ENCODE peak calls at places on chromosomes 11 and 22, in five cellular contexts. One of them, this sample, is unnamed.

GRCh38 chr11:69385832-69386415 is 92.0 kb downstream of the MYEOV start:
- DNase-seq in activated naive CD4-positive, alpha-beta T cell: no peak
- DNase-seq in HEK293T: no peak
- DNase-seq in tibial artery: peak
- DNase-seq in EL: no peak
- DNase-seq in this sample: peak

GRCh38 chr11:122344281-122344680 is 228.3 kb upstream of the BLID start:
- DNase-seq in EL: peak
- DNase-seq in HEK293T: no peak
- DNase-seq in tibial artery: no peak
- DNase-seq in activated naive CD4-positive, alpha-beta T cell: no peak
- DNase-seq in this sample: no peak

GRCh38 chr11:8018742-8019631 is 31.9 kb downstream of the EIF3F start:
- DNase-seq in EL: peak
- DNase-seq in HEK293T: peak
- DNase-seq in activated naive CD4-positive, alpha-beta T cell: peak
- DNase-seq in tibial artery: peak
- DNase-seq in this sample: peak

GRCh38 chr22:28817919-28818859 is 17.8 kb upstream of the XBP1 start:
- DNase-seq in EL: no peak
- DNase-seq in HEK293T: no peak
- DNase-seq in activated naive CD4-positive, alpha-beta T cell: no peak
- DNase-seq in tibial artery: peak
- DNase-seq in this sample: no peak

GRCh38 chr22:29225422-29226090 is 19.9 kb downstream of the EMID1 start:
- DNase-seq in tibial artery: no peak
- DNase-seq in EL: peak
- DNase-seq in activated naive CD4-positive, alpha-beta T cell: no peak
- DNase-seq in HEK293T: no peak
- DNase-seq in this sample: peak

GRCh38 chr11:61586792-61587430 is 6.0 kb upstream of the SYT7 start:
- DNase-seq in EL: no peak
- DNase-seq in activated naive CD4-positive, alpha-beta T cell: no peak
- DNase-seq in HEK293T: no peak
- DNase-seq in tibial artery: no peak
- DNase-seq in this sample: no peak

GRCh38 chr11:29343465-29344333 is 673.1 kb downstream of the KCNA4 start:
- DNase-seq in activated naive CD4-positive, alpha-beta T cell: no peak
- DNase-seq in tibial artery: no peak
- DNase-seq in EL: peak
- DNase-seq in HEK293T: peak
- DNase-seq in this sample: no peak

GRCh38 chr11:105456950-105457349 is 152.9 kb upstream of the GRIA4 start:
- DNase-seq in HEK293T: peak
- DNase-seq in tibial artery: no peak
- DNase-seq in EL: no peak
- DNase-seq in activated naive CD4-positive, alpha-beta T cell: no peak
- DNase-seq in this sample: no peak

GRCh38 chr11:106482920-106483761 is 405.7 kb downstream of the AASDHPPT start:
- DNase-seq in activated naive CD4-positive, alpha-beta T cell: no peak
- DNase-seq in HEK293T: no peak
- DNase-seq in tibial artery: no peak
- DNase-seq in EL: peak
- DNase-seq in this sample: no peak

GRCh38 chr22:43293661-43294392 is 49.3 kb downstream of the SCUBE1 start:
- DNase-seq in activated naive CD4-positive, alpha-beta T cell: no peak
- DNase-seq in EL: peak
- DNase-seq in tibial artery: no peak
- DNase-seq in HEK293T: no peak
- DNase-seq in this sample: no peak

GRCh38 chr22:24146791-24147353 is 34.4 kb upstream of the SUSD2 start:
- DNase-seq in tibial artery: peak
- DNase-seq in HEK293T: no peak
- DNase-seq in EL: peak
- DNase-seq in activated naive CD4-positive, alpha-beta T cell: no peak
- DNase-seq in this sample: peak

GRCh38 chr11:26199341-26199740 is 132.6 kb upstream of the ANO3 start:
- DNase-seq in tibial artery: no peak
- DNase-seq in HEK293T: no peak
- DNase-seq in activated naive CD4-positive, alpha-beta T cell: no peak
- DNase-seq in EL: peak
- DNase-seq in this sample: no peak

GRCh38 chr11:84871116-84871515 is 756.0 kb downstream of the DLG2 start:
- DNase-seq in HEK293T: no peak
- DNase-seq in tibial artery: no peak
- DNase-seq in EL: no peak
- DNase-seq in activated naive CD4-positive, alpha-beta T cell: no peak
- DNase-seq in this sample: no peak

GRCh38 chr11:2713069-2713468 is 13.3 kb upstream of the KCNQ1OT1 start:
- DNase-seq in tibial artery: no peak
- DNase-seq in HEK293T: no peak
- DNase-seq in activated naive CD4-positive, alpha-beta T cell: no peak
- DNase-seq in EL: no peak
- DNase-seq in this sample: no peak

GRCh38 chr11:117583063-117583801 is 213.8 kb downstream of the DSCAML1 start:
- DNase-seq in tibial artery: peak
- DNase-seq in activated naive CD4-positive, alpha-beta T cell: no peak
- DNase-seq in HEK293T: no peak
- DNase-seq in EL: no peak
- DNase-seq in this sample: no peak

GRCh38 chr11:113806403-113806802 is 26.8 kb downstream of the CLDN25 start:
- DNase-seq in tibial artery: no peak
- DNase-seq in HEK293T: peak
- DNase-seq in activated naive CD4-positive, alpha-beta T cell: no peak
- DNase-seq in EL: peak
- DNase-seq in this sample: no peak

GRCh38 chr11:72951193-72951592 is 137.0 kb downstream of the ATG16L2 start:
- DNase-seq in HEK293T: no peak
- DNase-seq in activated naive CD4-positive, alpha-beta T cell: no peak
- DNase-seq in tibial artery: no peak
- DNase-seq in EL: peak
- DNase-seq in this sample: no peak

GRCh38 chr22:48746789-48747425 is 1080.8 kb downstream of the BRD1 start:
- DNase-seq in tibial artery: no peak
- DNase-seq in HEK293T: no peak
- DNase-seq in activated naive CD4-positive, alpha-beta T cell: no peak
- DNase-seq in EL: no peak
- DNase-seq in this sample: peak

GRCh38 chr11:1232328-1233321 is 9.8 kb downstream of the MUC5B start:
- DNase-seq in tibial artery: peak
- DNase-seq in HEK293T: no peak
- DNase-seq in EL: no peak
- DNase-seq in activated naive CD4-positive, alpha-beta T cell: no peak
- DNase-seq in this sample: no peak

GRCh38 chr22:47213571-47214230 is 451.3 kb downstream of the TBC1D22A start:
- DNase-seq in activated naive CD4-positive, alpha-beta T cell: peak
- DNase-seq in HEK293T: peak
- DNase-seq in tibial artery: peak
- DNase-seq in EL: no peak
- DNase-seq in this sample: no peak

GRCh38 chr11:110894224-110894623 is 182.0 kb upstream of the ARHGAP20 start:
- DNase-seq in tibial artery: no peak
- DNase-seq in activated naive CD4-positive, alpha-beta T cell: no peak
- DNase-seq in EL: peak
- DNase-seq in HEK293T: no peak
- DNase-seq in this sample: no peak

GRCh38 chr11:126060651-126061220 is 1.9 kb downstream of the CDON start:
- DNase-seq in EL: no peak
- DNase-seq in tibial artery: no peak
- DNase-seq in HEK293T: no peak
- DNase-seq in activated naive CD4-positive, alpha-beta T cell: no peak
- DNase-seq in this sample: no peak

GRCh38 chr11:118980191-118980881 is 8.8 kb downstream of the FOXR1 start:
- DNase-seq in activated naive CD4-positive, alpha-beta T cell: no peak
- DNase-seq in tibial artery: peak
- DNase-seq in EL: no peak
- DNase-seq in HEK293T: no peak
- DNase-seq in this sample: no peak

GRCh38 chr11:83140691-83141455 is 16.1 kb upstream of the PCF11 start:
- DNase-seq in activated naive CD4-positive, alpha-beta T cell: no peak
- DNase-seq in HEK293T: no peak
- DNase-seq in EL: no peak
- DNase-seq in tibial artery: no peak
- DNase-seq in this sample: no peak

GRCh38 chr11:32290783-32291182 is 144.6 kb downstream of the WT1 start:
- DNase-seq in activated naive CD4-positive, alpha-beta T cell: no peak
- DNase-seq in tibial artery: no peak
- DNase-seq in EL: no peak
- DNase-seq in HEK293T: no peak
- DNase-seq in this sample: no peak

GRCh38 chr22:28139993-28140392 is 220.9 kb upstream of the PITPNB start:
- DNase-seq in EL: peak
- DNase-seq in HEK293T: no peak
- DNase-seq in tibial artery: no peak
- DNase-seq in activated naive CD4-positive, alpha-beta T cell: no peak
- DNase-seq in this sample: no peak

GRCh38 chr22:49789289-49790141 is 38.2 kb downstream of the BRD1 start:
- DNase-seq in activated naive CD4-positive, alpha-beta T cell: peak
- DNase-seq in tibial artery: no peak
- DNase-seq in HEK293T: no peak
- DNase-seq in EL: peak
- DNase-seq in this sample: no peak

GRCh38 chr11:78168539-78169477 is 19.6 kb downstream of the KCTD21 start:
- DNase-seq in activated naive CD4-positive, alpha-beta T cell: no peak
- DNase-seq in HEK293T: no peak
- DNase-seq in tibial artery: peak
- DNase-seq in EL: peak
- DNase-seq in this sample: peak

GRCh38 chr22:44184006-44184405 is 3.3 kb downstream of the PARVG start:
- DNase-seq in HEK293T: no peak
- DNase-seq in EL: no peak
- DNase-seq in tibial artery: no peak
- DNase-seq in activated naive CD4-positive, alpha-beta T cell: no peak
- DNase-seq in this sample: no peak

GRCh38 chr22:46534177-46534776 is 3.1 kb downstream of the CELSR1 start:
- DNase-seq in activated naive CD4-positive, alpha-beta T cell: no peak
- DNase-seq in tibial artery: no peak
- DNase-seq in EL: no peak
- DNase-seq in HEK293T: no peak
- DNase-seq in this sample: no peak

This sample was measured in coronary artery.